ENCODE peak calls at places on chromosomes 5 and 9, in four cellular contexts. One of them, this sample, is unnamed.

GRCh38 chr5:171630047-171630669 is 155.5 kb upstream of the SMIM23 start:
- DNase-seq in heart left ventricle: peak
- DNase-seq in ovary: no peak
- DNase-seq in endothelial cell: peak
- DNase-seq in this sample: no peak

GRCh38 chr5:555058-555623 is 30.9 kb upstream of the SLC9A3 start:
- DNase-seq in heart left ventricle: no peak
- DNase-seq in ovary: peak
- DNase-seq in endothelial cell: no peak
- DNase-seq in this sample: peak

GRCh38 chr5:14183187-14183939 is 40.2 kb downstream of the TRIO start:
- DNase-seq in heart left ventricle: peak
- DNase-seq in ovary: no peak
- DNase-seq in endothelial cell: no peak
- DNase-seq in this sample: no peak

GRCh38 chr5:133821889-133822288 is 146.5 kb downstream of the C5orf15 start:
- DNase-seq in heart left ventricle: no peak
- DNase-seq in ovary: no peak
- DNase-seq in endothelial cell: no peak
- DNase-seq in this sample: no peak

GRCh38 chr9:135573124-135573523 is 11.6 kb downstream of the PAEP start:
- DNase-seq in heart left ventricle: no peak
- DNase-seq in ovary: no peak
- DNase-seq in endothelial cell: no peak
- DNase-seq in this sample: no peak

GRCh38 chr5:157126-157715 is 34.1 kb upstream of the LRRC14B start:
- DNase-seq in heart left ventricle: no peak
- DNase-seq in ovary: no peak
- DNase-seq in endothelial cell: no peak
- DNase-seq in this sample: no peak

GRCh38 chr5:35804201-35804653 is 52.5 kb upstream of the IL7R start:
- DNase-seq in heart left ventricle: no peak
- DNase-seq in ovary: no peak
- DNase-seq in endothelial cell: no peak
- DNase-seq in this sample: no peak

GRCh38 chr9:134858051-134858841 is 22.4 kb upstream of the FCN2 start:
- DNase-seq in heart left ventricle: peak
- DNase-seq in ovary: peak
- DNase-seq in endothelial cell: no peak
- DNase-seq in this sample: no peak

GRCh38 chr5:177300236-177300880 is 3.2 kb downstream of the RAB24 start:
- DNase-seq in heart left ventricle: peak
- DNase-seq in ovary: no peak
- DNase-seq in endothelial cell: peak
- DNase-seq in this sample: peak
- TF ChIP-seq CTCF in heart left ventricle: peak
- TF ChIP-seq CTCF in ovary: no peak
- TF ChIP-seq CTCF in endothelial cell: peak
- TF ChIP-seq CTCF in this sample: no peak

GRCh38 chr5:155260798-155261197 is 247.2 kb downstream of the KIF4B start:
- DNase-seq in heart left ventricle: no peak
- DNase-seq in ovary: no peak
- DNase-seq in endothelial cell: peak
- DNase-seq in this sample: no peak
- TF ChIP-seq CTCF in heart left ventricle: no peak
- TF ChIP-seq CTCF in ovary: no peak
- TF ChIP-seq CTCF in endothelial cell: peak
- TF ChIP-seq CTCF in this sample: no peak

GRCh38 chr5:180353963-180354574 is 933 bp upstream of the GFPT2 start:
- DNase-seq in heart left ventricle: no peak
- DNase-seq in ovary: peak
- DNase-seq in endothelial cell: no peak
- DNase-seq in this sample: no peak

GRCh38 chr5:180352116-180352975 is 790 bp downstream of the GFPT2 start:
- DNase-seq in heart left ventricle: peak
- DNase-seq in ovary: peak
- DNase-seq in endothelial cell: peak
- DNase-seq in this sample: no peak

GRCh38 chr5:180353226-180353962 is at the start of gene GFPT2:
- DNase-seq in heart left ventricle: peak
- DNase-seq in ovary: peak
- DNase-seq in endothelial cell: peak
- DNase-seq in this sample: peak

GRCh38 chr5:180352976-180353225 is 235 bp downstream of the GFPT2 start:
- DNase-seq in heart left ventricle: no peak
- DNase-seq in ovary: no peak
- DNase-seq in endothelial cell: no peak
- DNase-seq in this sample: no peak

GRCh38 chr5:180354966-180355365 is 1.8 kb upstream of the GFPT2 start:
- DNase-seq in heart left ventricle: no peak
- DNase-seq in ovary: no peak
- DNase-seq in endothelial cell: no peak
- DNase-seq in this sample: no peak
- TF ChIP-seq CTCF in heart left ventricle: no peak
- TF ChIP-seq CTCF in ovary: no peak
- TF ChIP-seq CTCF in endothelial cell: no peak
- TF ChIP-seq CTCF in this sample: no peak

GRCh38 chr9:136644343-136644592 is 18.4 kb upstream of the EGFL7 start:
- DNase-seq in heart left ventricle: peak
- DNase-seq in ovary: peak
- DNase-seq in endothelial cell: no peak
- DNase-seq in this sample: no peak

GRCh38 chr9:136645903-136646754 is 16.6 kb upstream of the EGFL7 start:
- DNase-seq in heart left ventricle: peak
- DNase-seq in ovary: no peak
- DNase-seq in endothelial cell: peak
- DNase-seq in this sample: no peak

GRCh38 chr9:136645343-136645902 is 17.3 kb upstream of the EGFL7 start:
- DNase-seq in heart left ventricle: no peak
- DNase-seq in ovary: no peak
- DNase-seq in endothelial cell: no peak
- DNase-seq in this sample: no peak

GRCh38 chr9:136643596-136644342 is 18.9 kb upstream of the EGFL7 start:
- DNase-seq in heart left ventricle: peak
- DNase-seq in ovary: no peak
- DNase-seq in endothelial cell: peak
- DNase-seq in this sample: no peak

GRCh38 chr9:136644593-136645342 is 17.9 kb upstream of the EGFL7 start:
- DNase-seq in heart left ventricle: peak
- DNase-seq in ovary: no peak
- DNase-seq in endothelial cell: peak
- DNase-seq in this sample: peak
- TF ChIP-seq CTCF in heart left ventricle: peak
- TF ChIP-seq CTCF in ovary: peak
- TF ChIP-seq CTCF in endothelial cell: peak
- TF ChIP-seq CTCF in this sample: peak

DNA sequence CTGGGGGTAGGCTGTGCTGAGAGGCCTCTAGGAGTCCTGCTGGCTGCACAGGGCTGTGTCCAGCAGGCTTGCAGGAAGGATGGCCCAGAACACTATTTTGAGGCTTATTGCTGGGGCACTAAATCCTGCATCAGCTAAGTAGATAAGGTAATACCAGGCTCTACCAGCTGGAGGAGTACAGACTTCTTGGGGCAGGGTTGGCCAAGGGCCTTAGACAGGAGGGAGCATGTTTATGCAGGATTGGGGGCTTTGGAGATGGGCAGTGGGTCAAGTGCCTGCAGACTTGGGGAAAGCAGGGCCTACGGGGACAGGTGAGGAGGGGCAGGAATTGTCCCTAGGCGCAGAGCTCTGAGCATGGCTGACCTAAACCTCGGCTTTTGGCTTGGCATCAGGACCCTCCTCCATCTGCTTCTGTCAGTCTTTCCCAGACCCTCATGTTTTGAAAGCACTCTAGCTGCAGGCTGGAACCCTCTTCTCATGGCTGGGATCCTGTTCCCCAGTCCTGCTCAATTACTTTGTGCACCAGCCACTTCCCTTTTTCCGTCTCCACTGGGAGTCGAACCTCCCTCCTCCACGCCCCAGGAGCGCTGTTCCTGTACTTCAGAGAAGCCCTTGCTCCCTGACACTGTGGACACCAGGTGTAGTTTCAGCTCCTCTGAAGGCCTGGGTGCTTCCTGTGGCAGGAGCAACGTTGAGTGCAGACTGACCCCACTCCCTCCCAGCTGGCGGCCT is 61.0 kb upstream of the SPTLC1 start:
- DNase-seq in heart left ventricle: no peak
- DNase-seq in ovary: no peak
- DNase-seq in endothelial cell: no peak
- DNase-seq in this sample: no peak
- TF ChIP-seq CTCF in heart left ventricle: no peak
- TF ChIP-seq CTCF in ovary: no peak
- TF ChIP-seq CTCF in endothelial cell: no peak
- TF ChIP-seq CTCF in this sample: no peak

DNA sequence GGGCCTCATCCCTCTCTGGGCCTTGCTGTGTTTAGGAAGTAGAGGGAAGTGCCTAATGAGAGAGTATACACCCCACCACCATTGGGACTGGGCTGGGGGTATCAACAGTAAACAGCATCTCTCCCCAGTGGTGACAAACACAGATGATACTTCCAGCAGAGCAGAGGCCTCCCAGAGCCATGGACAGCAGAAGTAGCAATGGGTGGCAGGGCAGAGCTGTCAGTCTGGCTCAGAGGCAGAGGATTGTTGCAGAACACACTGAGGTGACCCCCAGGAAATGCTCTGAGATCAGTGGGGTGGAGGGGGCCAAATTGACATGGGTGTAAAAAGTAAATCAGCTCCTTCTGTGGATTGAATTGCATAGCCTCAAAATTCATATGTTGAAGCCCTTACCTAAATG is 12.1 kb upstream of the P4HA2 start:
- DNase-seq in heart left ventricle: no peak
- DNase-seq in ovary: no peak
- DNase-seq in endothelial cell: no peak
- DNase-seq in this sample: no peak
- TF ChIP-seq CTCF in heart left ventricle: no peak
- TF ChIP-seq CTCF in ovary: no peak
- TF ChIP-seq CTCF in endothelial cell: no peak
- TF ChIP-seq CTCF in this sample: no peak

GRCh38 chr9:131395027-131395744 is 1.3 kb downstream of the PRRC2B start:
- DNase-seq in heart left ventricle: no peak
- DNase-seq in ovary: no peak
- DNase-seq in endothelial cell: no peak
- DNase-seq in this sample: peak
- TF ChIP-seq CTCF in heart left ventricle: no peak
- TF ChIP-seq CTCF in ovary: no peak
- TF ChIP-seq CTCF in endothelial cell: no peak
- TF ChIP-seq CTCF in this sample: no peak

DNA sequence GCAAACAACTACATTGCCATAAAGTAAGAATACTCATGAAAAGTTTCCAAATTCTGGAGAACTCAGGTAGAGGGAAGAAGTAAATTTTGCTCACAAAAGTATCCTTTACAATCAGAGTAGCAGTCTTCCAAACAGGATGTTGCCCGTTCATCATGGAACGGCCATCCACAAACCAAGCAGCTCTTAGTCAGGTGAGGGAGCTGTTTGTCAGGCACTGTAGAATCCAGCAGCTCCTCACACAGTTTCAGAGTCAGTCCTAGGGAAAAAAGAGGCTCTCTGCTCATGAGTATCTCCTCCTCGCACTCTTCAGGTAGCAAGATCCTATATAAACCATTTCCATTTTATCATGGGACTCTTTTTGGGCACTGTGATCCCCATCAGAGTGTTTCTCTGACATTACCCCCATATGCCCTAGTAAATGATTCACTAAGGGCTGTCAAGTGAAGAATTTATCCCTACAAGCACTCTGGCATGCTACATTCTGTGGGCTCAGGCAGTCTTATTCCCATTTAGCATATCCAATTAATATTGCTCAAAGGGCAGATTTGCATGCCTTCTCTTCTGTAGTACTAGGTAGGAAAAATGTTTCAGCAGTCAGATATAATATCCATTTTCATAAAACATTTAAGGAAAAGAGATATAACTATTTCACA is 97.9 kb downstream of the WDR41 start:
- DNase-seq in heart left ventricle: no peak
- DNase-seq in ovary: no peak
- DNase-seq in endothelial cell: no peak
- DNase-seq in this sample: no peak
- TF ChIP-seq CTCF in heart left ventricle: no peak
- TF ChIP-seq CTCF in ovary: no peak
- TF ChIP-seq CTCF in endothelial cell: no peak
- TF ChIP-seq CTCF in this sample: no peak

GRCh38 chr5:159507661-159508060 is 177.4 kb upstream of the IL12B start:
- DNase-seq in heart left ventricle: no peak
- DNase-seq in ovary: no peak
- DNase-seq in endothelial cell: no peak
- DNase-seq in this sample: no peak

GRCh38 chr5:159511570-159511969 is 181.3 kb upstream of the IL12B start:
- DNase-seq in heart left ventricle: no peak
- DNase-seq in ovary: no peak
- DNase-seq in endothelial cell: no peak
- DNase-seq in this sample: no peak

GRCh38 chr5:159508344-159508743 is 178.1 kb upstream of the IL12B start:
- DNase-seq in heart left ventricle: no peak
- DNase-seq in ovary: no peak
- DNase-seq in endothelial cell: no peak
- DNase-seq in this sample: no peak

GRCh38 chr5:159509002-159509660 is 178.8 kb upstream of the IL12B start:
- DNase-seq in heart left ventricle: no peak
- DNase-seq in ovary: no peak
- DNase-seq in endothelial cell: no peak
- DNase-seq in this sample: no peak

DNA sequence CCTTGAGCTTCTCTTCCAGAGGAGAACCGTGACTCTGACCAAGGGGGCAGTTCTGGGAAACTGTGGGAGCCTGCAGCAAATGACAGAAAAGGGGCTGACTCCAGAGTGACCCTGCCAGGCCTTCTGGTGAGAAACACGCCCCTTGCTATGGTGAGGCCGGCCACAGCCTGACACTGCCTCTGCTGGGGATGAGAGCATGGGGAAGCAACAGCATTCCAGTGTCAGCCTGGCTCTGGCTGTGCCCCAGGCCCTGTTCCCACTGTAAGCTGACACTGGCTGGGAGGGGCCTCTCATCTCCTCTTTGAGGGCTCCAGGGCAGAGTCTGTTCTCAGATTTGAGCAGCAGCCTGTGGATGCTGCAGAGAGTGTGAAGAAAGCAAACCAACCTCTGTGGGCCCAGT is 180.0 kb upstream of the IL12B start:
- DNase-seq in heart left ventricle: peak
- DNase-seq in ovary: peak
- DNase-seq in endothelial cell: peak
- DNase-seq in this sample: no peak
- TF ChIP-seq CTCF in heart left ventricle: no peak
- TF ChIP-seq CTCF in ovary: no peak
- TF ChIP-seq CTCF in endothelial cell: no peak
- TF ChIP-seq CTCF in this sample: no peak

This sample was measured in natural killer cell.